ENCODE peak calls at places on chromosomes 13 and 19, in six cellular contexts. S is SK-N-SH, D is HCT116, O is HepG2, Y is K562, F is GM12878. R is an unnamed sample.

GRCh38 chr19:4707322-4707721 is 16.3 kb downstream of the DPP9 start:
- DNase-seq in S (no peak), D (no peak), Y (no peak), F (no peak), O (no peak), R (no peak)

GRCh38 chr13:46086421-46086922 is 18.4 kb downstream of the CPB2 start:
- DNase-seq in S (no peak), Y (no peak), D (no peak), O (no peak), F (no peak), R (no peak)

GRCh38 chr19:7477758-7478157 is 11.1 kb downstream of the PEX11G start:
- DNase-seq in O (no peak), S (no peak), F (no peak), Y (no peak), D (no peak), R (no peak)

GRCh38 chr19:11560404-11560988 is 1.5 kb upstream of the ELOF1 start:
- DNase-seq in S (peak), F (peak), O (peak), Y (peak), D (peak), R (no peak)

GRCh38 chr19:52464798-52465470 is 11.6 kb downstream of the ZNF578 start:
- DNase-seq in Y (peak), F (no peak), D (peak), S (no peak), O (peak), R (peak)

GRCh38 chr13:36356058-36356457 is 9.9 kb upstream of the SPART start:
- DNase-seq in S (no peak), F (no peak), Y (no peak), O (peak), D (no peak), R (no peak)

GRCh38 chr13:103067751-103068563 is 1.7 kb upstream of the SLC10A2 start:
- DNase-seq in S (no peak), Y (no peak), O (no peak), D (no peak), F (peak), R (peak)

GRCh38 chr13:77374786-77375185 is 47.9 kb upstream of the MYCBP2 start:
- DNase-seq in Y (no peak), O (no peak), F (no peak), D (no peak), S (no peak), R (no peak)

GRCh38 chr19:35555301-35556005 is 8.0 kb downstream of the ATP4A start:
- DNase-seq in Y (peak), S (peak), F (no peak), D (peak), O (peak), R (no peak)

GRCh38 chr13:73025212-73026012 is 33.4 kb upstream of the KLF5 start:
- DNase-seq in O (no peak), D (no peak), S (no peak), F (no peak), Y (no peak), R (no peak)

GRCh38 chr13:103395140-103395539 is 328.9 kb upstream of the SLC10A2 start:
- DNase-seq in D (no peak), F (no peak), O (no peak), Y (no peak), S (no peak), R (no peak)

GRCh38 chr13:72127031-72127430 is 260.0 kb upstream of the DACH1 start:
- DNase-seq in D (no peak), Y (no peak), S (no peak), F (no peak), O (no peak), R (peak)

GRCh38 chr19:46608581-46609345 is 7.6 kb downstream of the CALM3 start:
- DNase-seq in O (no peak), D (no peak), S (peak), Y (no peak), F (no peak), R (no peak)

GRCh38 chr13:49667773-49668172 is 23.5 kb downstream of the EBPL start:
- DNase-seq in Y (no peak), D (no peak), F (no peak), S (no peak), O (no peak), R (no peak)

GRCh38 chr13:74443623-74444022 is 309.4 kb upstream of the KLF12 start:
- DNase-seq in Y (no peak), O (no peak), D (no peak), F (no peak), S (no peak), R (no peak)

GRCh38 chr13:96816261-96816660 is 178.0 kb downstream of the OXGR1 start:
- DNase-seq in D (no peak), Y (no peak), O (no peak), F (no peak), S (no peak), R (no peak)

GRCh38 chr19:12872941-12873890 is 8.0 kb downstream of the DNASE2 start:
- DNase-seq in F (no peak), S (peak), O (peak), Y (peak), D (no peak), R (peak)

GRCh38 chr19:12873891-12874745 is 7.1 kb downstream of the DNASE2 start:
- DNase-seq in D (no peak), O (no peak), Y (no peak), F (no peak), S (peak), R (no peak)

GRCh38 chr19:12871681-12872080 is 9.6 kb downstream of the DNASE2 start:
- DNase-seq in D (no peak), F (no peak), Y (no peak), S (no peak), O (no peak), R (no peak)

GRCh38 chr19:12875086-12875485 is 6.2 kb downstream of the DNASE2 start:
- DNase-seq in Y (no peak), F (no peak), D (no peak), S (no peak), O (no peak), R (no peak)

GRCh38 chr19:12872255-12872654 is 9.0 kb downstream of the DNASE2 start:
- DNase-seq in F (no peak), O (no peak), S (no peak), Y (peak), D (no peak), R (no peak)
- TF ChIP-seq JUND in F (no peak), O (no peak), S (no peak), Y (no peak), D (no peak), R (no peak)

GRCh38 chr19:33876192-33876591 is 79.5 kb downstream of the KCTD15 start:
- DNase-seq in Y (no peak), O (no peak), D (no peak), S (no peak), F (no peak), R (no peak)
- TF ChIP-seq JUND in Y (no peak), O (no peak), D (no peak), S (no peak), F (no peak), R (no peak)

GRCh38 chr19:14434157-14434501 is 1.0 kb downstream of the PKN1 start:
- DNase-seq in D (no peak), O (no peak), S (peak), F (no peak), Y (no peak), R (peak)
- TF ChIP-seq JUND in D (no peak), O (no peak), S (no peak), F (no peak), Y (no peak), R (no peak)

DNA sequence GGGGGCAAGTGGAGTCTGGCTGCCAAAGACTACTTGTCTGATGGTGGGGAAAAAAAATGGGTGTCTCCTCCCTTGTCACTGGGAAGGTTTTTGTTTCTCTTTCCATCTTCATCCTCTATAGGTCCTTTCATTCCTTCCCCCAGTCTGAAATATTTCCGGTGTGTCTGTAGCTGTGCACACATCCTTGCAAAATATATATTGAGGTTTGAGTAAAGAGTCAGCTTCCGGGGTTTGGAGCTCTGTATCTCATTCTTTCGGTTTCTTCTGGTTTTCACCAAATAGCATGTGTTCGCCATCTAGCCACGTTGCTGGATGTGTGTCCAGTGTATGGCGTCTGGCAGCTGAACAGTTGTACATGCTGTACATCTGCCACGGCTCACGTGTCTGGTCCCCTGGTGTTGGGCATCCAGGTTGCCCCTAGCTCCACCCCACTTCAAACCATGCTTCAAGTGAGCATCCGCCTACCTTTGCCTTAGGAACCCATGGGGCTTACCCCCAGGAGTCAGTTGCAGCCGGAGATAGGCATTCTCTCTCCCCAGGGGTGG is 142.2 kb downstream of the SIPA1L3 start:
- DNase-seq in F (peak), D (no peak), O (no peak), Y (no peak), S (no peak), R (no peak)
- TF ChIP-seq JUND in F (no peak), D (no peak), O (no peak), Y (no peak), S (no peak), R (no peak)

R was measured in T47D.